ENCODE peak calls at places on chromosomes 13 and 19, in eight cellular contexts. M is A549, Q is SK-N-SH, R is HCT116, V is GM23338, A is HepG2, D is K562, K is Panc1. P is an unnamed sample.

GRCh38 chr13:29801737-29802305 is 48.6 kb downstream of the UBL3 start:
- DNase-seq in R (no peak), D (no peak), V (peak), A (no peak), Q (no peak), K (no peak), M (no peak), P (peak)

GRCh38 chr19:40512473-40513344 is 45.9 kb downstream of the SPTBN4 start:
- DNase-seq in M (peak), D (no peak), V (peak), Q (peak), K (no peak), R (no peak), A (no peak), P (no peak)

GRCh38 chr19:44747739-44748425 is 626 bp upstream of the BCL3 start:
- DNase-seq in M (peak), D (no peak), V (peak), K (peak), Q (peak), R (no peak), A (peak), P (peak)

GRCh38 chr19:41930926-41931592 is 2.8 kb upstream of the ERFL start:
- DNase-seq in K (no peak), D (no peak), A (no peak), V (peak), Q (no peak), M (no peak), R (no peak), P (no peak)

GRCh38 chr13:97113231-97114001 is 108.7 kb upstream of the MBNL2 start:
- DNase-seq in Q (no peak), D (no peak), A (no peak), M (no peak), K (no peak), R (no peak), V (peak), P (no peak)

GRCh38 chr19:48969276-48970138 is 4.4 kb downstream of the FTL start:
- DNase-seq in M (peak), D (peak), Q (no peak), A (no peak), K (no peak), V (peak), R (no peak), P (no peak)

GRCh38 chr19:45508931-45509691 is 1.8 kb downstream of the VASP start:
- DNase-seq in D (peak), Q (peak), M (peak), V (peak), R (no peak), A (peak), K (no peak), P (peak)

GRCh38 chr13:53201454-53202225 is 173.0 kb downstream of the OLFM4 start:
- DNase-seq in M (no peak), A (no peak), K (no peak), V (peak), D (no peak), R (no peak), Q (peak), P (no peak)

GRCh38 chr19:19170053-19170945 is at the start of gene MEF2B:
- DNase-seq in K (no peak), A (peak), Q (peak), D (peak), V (peak), M (peak), R (no peak), P (no peak)

GRCh38 chr13:99308481-99309087 is 1.4 kb upstream of the GPR183 start:
- DNase-seq in K (no peak), A (no peak), D (no peak), M (no peak), R (no peak), Q (no peak), V (no peak), P (no peak)

GRCh38 chr13:102017248-102017647 is 384.6 kb downstream of the FGF14 start:
- DNase-seq in M (peak), V (peak), K (no peak), D (no peak), A (no peak), Q (no peak), R (no peak), P (no peak)

GRCh38 chr13:99150575-99151370 is 49.9 kb upstream of the UBAC2 start:
- DNase-seq in R (no peak), A (no peak), K (no peak), D (no peak), Q (no peak), M (peak), V (no peak), P (no peak)

GRCh38 chr19:38690832-38691231 is 43.4 kb downstream of the ACTN4 start:
- DNase-seq in A (no peak), Q (no peak), K (no peak), M (no peak), R (no peak), D (no peak), V (no peak), P (no peak)

GRCh38 chr13:65834897-65835296 is 1395.2 kb downstream of the PCDH9 start:
- DNase-seq in R (no peak), D (no peak), A (no peak), K (no peak), Q (no peak), M (no peak), V (no peak), P (no peak)

GRCh38 chr13:44307844-44308243 is 65.8 kb upstream of the SERP2 start:
- DNase-seq in Q (no peak), D (no peak), M (no peak), A (no peak), V (no peak), R (peak), K (no peak), P (no peak)

GRCh38 chr13:40189885-40190655 is 476.4 kb downstream of the FOXO1 start:
- DNase-seq in Q (peak), D (no peak), R (no peak), A (no peak), M (no peak), V (no peak), K (no peak), P (no peak)

GRCh38 chr13:97977376-97977705 is 23.9 kb downstream of the IPO5 start:
- DNase-seq in M (no peak), Q (no peak), V (no peak), A (no peak), D (peak), R (no peak), K (no peak), P (no peak)

GRCh38 chr13:111480503-111480902 is 160.1 kb downstream of the TEX29 start:
- DNase-seq in M (no peak), V (no peak), Q (no peak), R (no peak), D (no peak), A (no peak), K (no peak), P (no peak)

GRCh38 chr13:24251525-24251924 is 57.9 kb upstream of the C1QTNF9 start:
- DNase-seq in Q (no peak), M (no peak), R (no peak), A (no peak), D (no peak), V (no peak), K (no peak), P (no peak)

DNA sequence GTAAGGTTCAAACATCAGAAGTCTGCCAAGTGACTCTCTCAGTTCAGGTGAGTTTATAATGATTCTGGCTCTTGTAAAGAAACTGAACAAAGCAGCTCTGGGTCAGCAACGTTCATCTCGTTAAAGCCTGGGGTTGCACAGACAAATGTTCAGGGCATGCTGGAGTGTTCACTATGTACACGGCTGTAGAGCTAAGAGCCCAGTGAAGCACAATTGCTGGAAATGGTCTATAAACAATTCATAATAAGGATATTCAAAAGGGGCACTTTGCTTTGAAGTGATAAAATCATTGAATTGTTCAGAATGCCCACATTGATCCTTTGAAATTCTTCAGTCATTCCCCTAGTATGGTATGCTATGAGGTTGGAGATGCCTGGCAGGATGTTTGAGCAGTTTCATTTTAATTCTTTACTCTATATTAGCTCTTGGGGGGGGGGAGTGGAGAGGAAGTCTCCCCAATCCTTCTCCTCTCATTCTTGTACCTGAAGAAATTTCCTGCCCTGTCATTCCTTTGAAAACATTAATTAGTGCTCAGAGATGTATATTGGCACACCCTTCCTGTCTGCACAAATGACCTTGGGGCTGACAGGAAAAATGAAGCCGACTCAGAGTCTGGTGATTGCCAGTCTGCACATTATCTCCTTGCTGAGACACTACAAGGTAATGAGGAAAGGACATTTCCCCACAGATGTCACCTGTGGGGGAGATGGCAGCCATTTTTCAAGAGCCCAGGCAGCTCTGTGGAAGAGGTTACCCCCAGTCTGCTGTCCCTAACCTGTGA is 145.6 kb downstream of the DLEU7 start:
- DNase-seq in Q (no peak), M (no peak), D (no peak), R (no peak), A (no peak), K (no peak), V (no peak), P (no peak)
- TF ChIP-seq REST in Q (no peak), M (no peak), D (no peak), R (no peak), A (no peak), K (no peak), V (no peak), P (no peak)

GRCh38 chr19:13100871-13101589 is 1.6 kb downstream of the LYL1 start:
- DNase-seq in D (peak), V (peak), M (peak), K (no peak), A (no peak), Q (no peak), R (no peak), P (peak)
- TF ChIP-seq REST in D (no peak), V (no peak), M (no peak), K (no peak), A (no peak), Q (no peak), R (no peak), P (no peak)

GRCh38 chr13:25802579-25802978 is 249.2 kb downstream of the SHISA2 start:
- DNase-seq in R (no peak), K (no peak), D (no peak), M (no peak), A (no peak), V (no peak), Q (no peak), P (peak)

GRCh38 chr13:25811506-25811905 is 240.3 kb downstream of the SHISA2 start:
- DNase-seq in K (no peak), M (no peak), A (no peak), D (no peak), Q (no peak), V (no peak), R (no peak), P (no peak)

GRCh38 chr13:25803626-25804025 is 248.2 kb downstream of the SHISA2 start:
- DNase-seq in A (no peak), D (no peak), V (no peak), M (no peak), K (no peak), R (no peak), Q (no peak), P (no peak)

GRCh38 chr13:25806304-25806974 is 245.4 kb downstream of the SHISA2 start:
- DNase-seq in V (no peak), Q (no peak), D (no peak), R (no peak), M (no peak), K (no peak), A (no peak), P (no peak)

DNA sequence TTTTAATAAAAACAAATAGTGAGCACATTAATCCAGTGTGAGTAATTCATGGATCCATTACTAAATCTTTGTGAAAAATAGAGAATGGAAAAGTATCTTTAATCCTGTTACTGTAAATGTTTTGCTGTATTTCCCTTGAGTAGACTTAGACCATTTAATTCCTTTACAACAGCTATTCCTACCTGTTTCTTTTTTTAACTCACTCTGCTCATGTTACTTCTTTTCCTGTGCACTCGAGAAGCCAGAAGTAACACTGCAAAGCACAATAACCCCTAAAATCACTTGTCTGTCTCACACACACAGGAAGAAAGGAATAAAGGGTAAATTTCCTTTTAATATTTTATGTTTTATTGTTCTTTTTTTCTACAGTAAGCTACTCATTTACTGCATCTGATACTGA is 244.3 kb downstream of the SHISA2 start:
- DNase-seq in R (no peak), A (no peak), K (no peak), M (no peak), V (no peak), Q (no peak), D (no peak), P (no peak)
- TF ChIP-seq REST in R (no peak), A (no peak), K (no peak), M (no peak), V (no peak), Q (no peak), D (no peak), P (no peak)

GRCh38 chr19:56120371-56121179 is 520 bp downstream of the ZNF787 start:
- DNase-seq in D (peak), R (peak), M (peak), A (peak), K (no peak), V (peak), Q (peak), P (peak)
- TF ChIP-seq REST in D (peak), R (no peak), M (no peak), A (no peak), K (no peak), V (no peak), Q (no peak), P (no peak)

P was measured in HL-60.